ENCODE peak calls at places on chromosomes 16 and 17, in four cellular contexts. One of them, this sample, is unnamed.

GRCh38 chr17:58279736-58280479 is 827 bp downstream of the MPO start:
- DNase-seq in CD4-positive, CD25-positive, alpha-beta regulatory T cell: no peak
- DNase-seq in PC-9: no peak
- DNase-seq in brain microvascular endothelial cell: no peak
- DNase-seq in this sample: no peak

GRCh38 chr17:81453049-81453448 is 57.8 kb downstream of the BAHCC1 start:
- DNase-seq in CD4-positive, CD25-positive, alpha-beta regulatory T cell: no peak
- DNase-seq in PC-9: no peak
- DNase-seq in brain microvascular endothelial cell: no peak
- DNase-seq in this sample: no peak

GRCh38 chr16:11254913-11255736 is 879 bp downstream of the SOCS1 start:
- DNase-seq in CD4-positive, CD25-positive, alpha-beta regulatory T cell: peak; percentile 84
- DNase-seq in PC-9: no peak
- DNase-seq in brain microvascular endothelial cell: no peak
- DNase-seq in this sample: peak; percentile 42

GRCh38 chr16:50724237-50724747 is 17.6 kb upstream of the CYLD start:
- DNase-seq in CD4-positive, CD25-positive, alpha-beta regulatory T cell: no peak
- DNase-seq in PC-9: no peak
- DNase-seq in brain microvascular endothelial cell: no peak
- DNase-seq in this sample: no peak

GRCh38 chr16:50455288-50455845 is 86.6 kb upstream of the BRD7 start:
- DNase-seq in CD4-positive, CD25-positive, alpha-beta regulatory T cell: no peak
- DNase-seq in PC-9: no peak
- DNase-seq in brain microvascular endothelial cell: no peak
- DNase-seq in this sample: no peak

GRCh38 chr16:81831722-81832126 is 52.6 kb downstream of the PLCG2 start:
- DNase-seq in CD4-positive, CD25-positive, alpha-beta regulatory T cell: no peak
- DNase-seq in PC-9: no peak
- DNase-seq in brain microvascular endothelial cell: no peak
- DNase-seq in this sample: no peak

GRCh38 chr16:23324727-23325126 is 22.6 kb downstream of the SCNN1B start:
- DNase-seq in CD4-positive, CD25-positive, alpha-beta regulatory T cell: no peak
- DNase-seq in PC-9: peak; percentile 82
- DNase-seq in brain microvascular endothelial cell: no peak
- DNase-seq in this sample: no peak

GRCh38 chr16:81261049-81261648 is 22.7 kb downstream of the BCO1 start:
- DNase-seq in CD4-positive, CD25-positive, alpha-beta regulatory T cell: peak; percentile 20
- DNase-seq in PC-9: no peak
- DNase-seq in brain microvascular endothelial cell: no peak
- DNase-seq in this sample: peak; percentile 67

GRCh38 chr17:51500454-51500853 is 240.1 kb downstream of the UTP18 start:
- DNase-seq in CD4-positive, CD25-positive, alpha-beta regulatory T cell: no peak
- DNase-seq in PC-9: no peak
- DNase-seq in brain microvascular endothelial cell: no peak
- DNase-seq in this sample: no peak

GRCh38 chr17:60964160-60964559 is 286.5 kb downstream of the BCAS3 start:
- DNase-seq in CD4-positive, CD25-positive, alpha-beta regulatory T cell: no peak
- DNase-seq in PC-9: no peak
- DNase-seq in brain microvascular endothelial cell: no peak
- DNase-seq in this sample: no peak

GRCh38 chr16:3713587-3714242 is 3.6 kb downstream of the TRAP1 start:
- DNase-seq in CD4-positive, CD25-positive, alpha-beta regulatory T cell: no peak
- DNase-seq in PC-9: no peak
- DNase-seq in brain microvascular endothelial cell: no peak
- DNase-seq in this sample: no peak

GRCh38 chr16:57196276-57196675 is 10.1 kb downstream of the RSPRY1 start:
- DNase-seq in CD4-positive, CD25-positive, alpha-beta regulatory T cell: no peak
- DNase-seq in PC-9: no peak
- DNase-seq in brain microvascular endothelial cell: no peak
- DNase-seq in this sample: no peak

GRCh38 chr17:7238418-7239090 is 703 bp downstream of the PHF23 start:
- DNase-seq in CD4-positive, CD25-positive, alpha-beta regulatory T cell: peak; percentile 35
- DNase-seq in PC-9: no peak
- DNase-seq in brain microvascular endothelial cell: no peak
- DNase-seq in this sample: no peak

GRCh38 chr17:72565758-72566157 is 444.9 kb downstream of the SOX9 start:
- DNase-seq in CD4-positive, CD25-positive, alpha-beta regulatory T cell: no peak
- DNase-seq in PC-9: no peak
- DNase-seq in brain microvascular endothelial cell: no peak
- DNase-seq in this sample: no peak

GRCh38 chr16:48231675-48232214 is 12.4 kb upstream of the LONP2 start:
- DNase-seq in CD4-positive, CD25-positive, alpha-beta regulatory T cell: peak; percentile 14
- DNase-seq in PC-9: no peak
- DNase-seq in brain microvascular endothelial cell: peak; percentile 40
- DNase-seq in this sample: peak; percentile 8

GRCh38 chr16:22007509-22008214 is at the start of gene MOSMO:
- DNase-seq in CD4-positive, CD25-positive, alpha-beta regulatory T cell: peak; percentile 63
- DNase-seq in PC-9: peak; percentile 70
- DNase-seq in brain microvascular endothelial cell: peak; percentile 35
- DNase-seq in this sample: peak; percentile 58

GRCh38 chr16:53053967-53054669 is 673 bp upstream of the CHD9 start:
- DNase-seq in CD4-positive, CD25-positive, alpha-beta regulatory T cell: no peak
- DNase-seq in PC-9: no peak
- DNase-seq in brain microvascular endothelial cell: peak; percentile 9
- DNase-seq in this sample: no peak

GRCh38 chr17:2545393-2545792 is 33.7 kb upstream of the METTL16 start:
- DNase-seq in CD4-positive, CD25-positive, alpha-beta regulatory T cell: no peak
- DNase-seq in PC-9: no peak
- DNase-seq in brain microvascular endothelial cell: no peak
- DNase-seq in this sample: no peak

GRCh38 chr17:37276475-37276874 is 99.3 kb upstream of the C17orf78 start:
- DNase-seq in CD4-positive, CD25-positive, alpha-beta regulatory T cell: no peak
- DNase-seq in PC-9: peak; percentile 88
- DNase-seq in brain microvascular endothelial cell: no peak
- DNase-seq in this sample: peak; percentile 75

GRCh38 chr16:50251375-50252081 is 14.8 kb upstream of the ADCY7 start:
- DNase-seq in CD4-positive, CD25-positive, alpha-beta regulatory T cell: no peak
- DNase-seq in PC-9: no peak
- DNase-seq in brain microvascular endothelial cell: peak; percentile 92
- DNase-seq in this sample: no peak

GRCh38 chr16:31082368-31083045 is 6.2 kb downstream of the PRSS53 start:
- DNase-seq in CD4-positive, CD25-positive, alpha-beta regulatory T cell: no peak
- DNase-seq in PC-9: no peak
- DNase-seq in brain microvascular endothelial cell: no peak
- DNase-seq in this sample: no peak

GRCh38 chr16:3608069-3608468 is 3.3 kb downstream of the SLX4 start:
- DNase-seq in CD4-positive, CD25-positive, alpha-beta regulatory T cell: no peak
- DNase-seq in PC-9: no peak
- DNase-seq in brain microvascular endothelial cell: no peak
- DNase-seq in this sample: no peak

GRCh38 chr17:2947996-2948550 is 115.3 kb downstream of the OR1D5 start:
- DNase-seq in CD4-positive, CD25-positive, alpha-beta regulatory T cell: no peak
- DNase-seq in PC-9: no peak
- DNase-seq in brain microvascular endothelial cell: no peak
- DNase-seq in this sample: no peak

GRCh38 chr16:80986557-80986956 is 20.1 kb downstream of the CMC2 start:
- DNase-seq in CD4-positive, CD25-positive, alpha-beta regulatory T cell: no peak
- DNase-seq in PC-9: no peak
- DNase-seq in brain microvascular endothelial cell: no peak
- DNase-seq in this sample: no peak

GRCh38 chr17:45750779-45751440 is 33.2 kb upstream of the CRHR1 start:
- DNase-seq in CD4-positive, CD25-positive, alpha-beta regulatory T cell: no peak
- DNase-seq in PC-9: no peak
- DNase-seq in brain microvascular endothelial cell: no peak
- DNase-seq in this sample: no peak

GRCh38 chr17:47850692-47851573 is at the start of gene SP6:
- DNase-seq in CD4-positive, CD25-positive, alpha-beta regulatory T cell: peak; percentile 36
- DNase-seq in PC-9: peak; percentile 86
- DNase-seq in brain microvascular endothelial cell: peak; percentile 25
- DNase-seq in this sample: peak; percentile 89

GRCh38 chr16:81495321-81496234 is 51.0 kb downstream of the CMIP start:
- DNase-seq in CD4-positive, CD25-positive, alpha-beta regulatory T cell: no peak
- DNase-seq in PC-9: no peak
- DNase-seq in brain microvascular endothelial cell: no peak
- DNase-seq in this sample: no peak

This sample was measured in trophoblast cell.